ENCODE peak calls at places on chromosomes 5 and 9, in five cellular contexts. Z is fibroblast of lung, F is GM23248, T is mammary epithelial cell, G is GM23338. W is an unnamed sample.

GRCh38 chr9:109052416-109052815 is 39.1 kb upstream of the CTNNAL1 start:
- DNase-seq in T (no peak), G (no peak), Z (peak; percentile 79), F (peak; percentile 52), W (no peak)

GRCh38 chr9:116115731-116116353 is 37.7 kb upstream of the PAPPA start:
- DNase-seq in Z (peak; percentile 82), F (peak; percentile 51), G (no peak), T (no peak), W (no peak)

GRCh38 chr5:41869150-41869738 is 981 bp downstream of the OXCT1 start:
- DNase-seq in F (peak; percentile 68), G (peak; percentile 61), T (peak; percentile 42), Z (peak; percentile 46), W (peak; percentile 32)

GRCh38 chr5:95848701-95849100 is 26.2 kb upstream of the GLRX start:
- DNase-seq in F (peak; percentile 91), G (no peak), Z (peak; percentile 48), T (no peak), W (no peak)

GRCh38 chr5:132961887-132962286 is 1.5 kb downstream of the AFF4 start:
- DNase-seq in G (no peak), T (peak; percentile 52), F (peak; percentile 88), Z (peak; percentile 75), W (peak; percentile 46)

GRCh38 chr5:62333250-62333800 is 27.3 kb downstream of the KIF2A start:
- DNase-seq in T (no peak), Z (no peak), G (no peak), F (no peak), W (no peak)

GRCh38 chr5:14189680-14190079 is 46.5 kb downstream of the TRIO start:
- DNase-seq in G (no peak), T (no peak), Z (no peak), F (no peak), W (no peak)

GRCh38 chr5:15183520-15183919 is 311.9 kb upstream of the ANKH start:
- DNase-seq in Z (no peak), T (no peak), F (peak; percentile 50), G (peak; percentile 46), W (no peak)

GRCh38 chr5:55771175-55771655 is 33.4 kb downstream of the DDX4 start:
- DNase-seq in Z (no peak), G (no peak), T (no peak), F (no peak), W (no peak)

GRCh38 chr5:78563621-78564020 is 85.0 kb downstream of the LHFPL2 start:
- DNase-seq in F (no peak), G (no peak), Z (no peak), T (no peak), W (no peak)

GRCh38 chr9:132168851-132169250 is 7.0 kb downstream of the NTNG2 start:
- DNase-seq in T (no peak), G (no peak), F (no peak), Z (no peak), W (no peak)

GRCh38 chr9:4904322-4905134 is 80.5 kb upstream of the JAK2 start:
- DNase-seq in Z (peak; percentile 76), T (peak; percentile 69), G (no peak), F (peak; percentile 79), W (peak; percentile 30)

GRCh38 chr5:53423724-53424123 is 56.7 kb upstream of the FST start:
- DNase-seq in T (peak; percentile 55), Z (peak; percentile 55), G (no peak), F (peak; percentile 62), W (no peak)

GRCh38 chr5:37090781-37091180 is 158.4 kb downstream of the CPLANE1 start:
- DNase-seq in G (no peak), Z (no peak), F (no peak), T (no peak), W (no peak)

GRCh38 chr5:69454460-69455249 is 37.9 kb upstream of the OCLN start:
- DNase-seq in Z (no peak), F (no peak), G (no peak), T (no peak), W (no peak)

GRCh38 chr5:174550026-174550425 is 174.4 kb upstream of the MSX2 start:
- DNase-seq in G (no peak), Z (no peak), F (no peak), T (no peak), W (no peak)

GRCh38 chr5:57750891-57751290 is 268.3 kb upstream of the ACTBL2 start:
- DNase-seq in Z (no peak), G (no peak), F (no peak), T (no peak), W (no peak)

GRCh38 chr9:87276851-87277251 is 220.8 kb upstream of the DAPK1 start:
- DNase-seq in Z (peak; percentile 70), T (peak; percentile 39), F (peak; percentile 58), G (no peak), W (no peak)

GRCh38 chr5:160703547-160704189 is 148.3 kb downstream of the ATP10B start:
- DNase-seq in F (no peak), G (no peak), Z (no peak), T (no peak), W (no peak)

GRCh38 chr9:83304686-83305085 is 233.5 kb downstream of the FRMD3 start:
- DNase-seq in Z (peak; percentile 87), T (no peak), F (peak; percentile 89), G (no peak), W (peak; percentile 38)

GRCh38 chr5:74579215-74579614 is 61.3 kb downstream of the ENC1 start:
- DNase-seq in G (no peak), F (no peak), T (peak; percentile 90), Z (peak; percentile 95), W (no peak)

GRCh38 chr9:27353405-27354229 is 56.7 kb upstream of the EQTN start:
- DNase-seq in F (peak; percentile 39), G (no peak), T (no peak), Z (no peak), W (no peak)

GRCh38 chr5:138032028-138032571 is 779 bp downstream of the FAM13B start:
- DNase-seq in Z (peak; percentile 44), T (peak; percentile 56), G (peak; percentile 83), F (peak; percentile 69), W (peak; percentile 71)

GRCh38 chr5:152066760-152067159 is 142.1 kb upstream of the GLRA1 start:
- DNase-seq in Z (no peak), G (peak; percentile 8), F (no peak), T (no peak), W (no peak)

GRCh38 chr5:115947260-115947659 is 15.0 kb upstream of the LVRN start:
- DNase-seq in F (peak; percentile 84), G (no peak), T (peak; percentile 36), Z (peak; percentile 36), W (no peak)

GRCh38 chr9:94799578-94800264 is 73.2 kb downstream of the AOPEP start:
- DNase-seq in Z (peak; percentile 97), G (no peak), F (no peak), T (peak; percentile 47), W (peak; percentile 91)

GRCh38 chr5:110590187-110590586 is 136.3 kb downstream of the TMEM232 start:
- DNase-seq in Z (peak; percentile 24), T (peak; percentile 5), F (peak; percentile 50), G (peak; percentile 64), W (peak; percentile 9)

GRCh38 chr9:70514273-70514672 is 99.8 kb upstream of the KLF9 start:
- DNase-seq in G (no peak), T (no peak), F (no peak), Z (peak; percentile 25), W (no peak)

GRCh38 chr5:71748360-71748759 is 29.3 kb downstream of the CARTPT start:
- DNase-seq in Z (no peak), G (no peak), F (no peak), T (peak; percentile 2), W (no peak)

GRCh38 chr5:58983496-58983895 is 400.6 kb downstream of the RAB3C start:
- DNase-seq in G (no peak), T (no peak), Z (peak; percentile 12), F (no peak), W (no peak)

GRCh38 chr9:37026936-37027581 is 7.0 kb downstream of the PAX5 start:
- DNase-seq in Z (no peak), G (peak; percentile 58), F (no peak), T (no peak), W (no peak)
- TF ChIP-seq EZH2 in Z (peak; percentile 81), G (peak; percentile 86), F (peak; percentile 75), T (peak; percentile 81), W (no peak)

GRCh38 chr9:19137282-19137681 is 10.0 kb upstream of the PLIN2 start:
- DNase-seq in F (peak; percentile 71), T (peak; percentile 60), G (no peak), Z (peak; percentile 72), W (no peak)

GRCh38 chr9:19136129-19136528 is 8.8 kb upstream of the PLIN2 start:
- DNase-seq in G (peak; percentile 28), T (no peak), F (no peak), Z (no peak), W (no peak)

GRCh38 chr9:19130436-19130835 is 3.1 kb upstream of the PLIN2 start:
- DNase-seq in Z (no peak), F (no peak), T (no peak), G (peak; percentile 46), W (no peak)

GRCh38 chr9:19138084-19138483 is 10.8 kb upstream of the PLIN2 start:
- DNase-seq in F (no peak), Z (peak; percentile 47), T (no peak), G (no peak), W (no peak)

GRCh38 chr9:19133549-19134345 is 6.5 kb upstream of the PLIN2 start:
- DNase-seq in F (no peak), T (no peak), G (no peak), Z (no peak), W (no peak)
- TF ChIP-seq EZH2 in F (no peak), T (no peak), G (no peak), Z (no peak), W (no peak)

DNA sequence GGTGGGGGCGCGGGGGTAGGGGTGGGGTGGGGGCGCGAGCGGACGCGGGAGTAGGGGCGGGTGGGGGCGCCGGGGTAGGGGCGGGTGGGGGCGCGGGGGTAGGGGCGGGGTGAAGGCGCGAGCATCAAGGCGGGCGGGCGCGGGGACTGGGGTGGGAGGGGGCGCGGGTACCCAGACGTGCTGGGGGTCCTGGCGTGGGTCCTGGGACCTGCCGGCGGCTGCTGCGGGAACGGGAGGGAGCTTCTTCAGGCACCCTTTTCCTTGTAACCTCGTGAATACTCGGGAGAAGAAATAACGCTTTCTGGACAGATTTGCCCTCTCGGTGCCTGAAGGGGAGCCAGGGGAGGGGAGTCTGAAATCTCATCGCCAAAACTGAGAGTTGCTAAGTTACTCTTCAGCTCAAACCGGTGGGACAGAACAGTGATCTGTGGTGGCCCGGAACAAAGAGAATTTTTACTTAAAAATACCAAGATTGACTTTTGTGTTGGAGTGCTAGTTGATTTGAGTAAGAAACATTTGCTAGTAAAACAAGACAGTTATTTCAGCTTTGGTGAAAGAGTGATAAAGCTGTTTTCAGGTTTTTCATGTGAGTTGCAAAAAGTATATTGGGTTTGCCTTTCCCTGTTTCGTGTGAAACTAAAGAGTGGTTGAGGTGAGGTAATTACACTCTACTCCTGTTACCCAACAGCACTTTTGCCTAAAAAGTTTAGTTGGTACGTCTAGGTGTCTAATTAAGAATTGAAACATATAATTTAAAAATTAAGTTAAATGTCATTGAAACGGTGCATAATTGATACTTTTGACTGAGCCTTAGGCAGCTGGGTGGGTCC is 638 bp downstream of the PLEKHG4B start:
- DNase-seq in T (no peak), G (peak; percentile 67), F (no peak), Z (no peak), W (no peak)
- TF ChIP-seq EZH2 in T (peak; percentile 49), G (no peak), F (peak; percentile 92), Z (peak; percentile 68), W (peak; percentile 81)

GRCh38 chr5:176847155-176847554 is 36.8 kb downstream of the UNC5A start:
- DNase-seq in T (no peak), F (no peak), G (no peak), Z (no peak), W (no peak)
- TF ChIP-seq EZH2 in T (no peak), F (no peak), G (no peak), Z (no peak), W (no peak)

W was measured in endothelial cell of umbilical vein.